ENCODE peak calls at places on chromosomes 5 and 9, in four cellular contexts. G is aorta, X is dorsolateral prefrontal cortex, U is Panc1. L is an unnamed sample.

GRCh38 chr9:71521132-71521531 is 247.2 kb downstream of the CEMIP2 start:
- DNase-seq in G (no peak), X (no peak), U (no peak), L (no peak)

GRCh38 chr5:149990518-149991376 is 9.7 kb downstream of the TIGD6 start:
- DNase-seq in X (peak; percentile 65), U (peak; percentile 82), G (peak; percentile 76), L (no peak)

GRCh38 chr5:144028058-144028457 is 142.4 kb downstream of the YIPF5 start:
- DNase-seq in G (no peak), X (peak; percentile 30), U (no peak), L (no peak)

GRCh38 chr5:90571147-90571773 is 12.7 kb downstream of the ADGRV1 start:
- DNase-seq in G (no peak), U (no peak), X (no peak), L (no peak)

GRCh38 chr9:124776952-124777645 is at the start of gene OLFML2A:
- DNase-seq in G (no peak), X (no peak), U (no peak), L (no peak)

GRCh38 chr9:84137968-84138367 is 157.4 kb downstream of the RMI1 start:
- DNase-seq in U (no peak), X (no peak), G (no peak), L (peak; percentile 78)

GRCh38 chr9:104993291-104993963 is 65.5 kb upstream of the ABCA1 start:
- DNase-seq in G (peak; percentile 86), U (no peak), X (peak; percentile 44), L (no peak)

GRCh38 chr5:4207456-4207855 is 611.8 kb downstream of the IRX1 start:
- DNase-seq in U (no peak), G (no peak), X (no peak), L (no peak)

GRCh38 chr5:120604898-120605297 is 140.8 kb downstream of the PRR16 start:
- DNase-seq in U (no peak), X (no peak), G (no peak), L (no peak)

GRCh38 chr9:19424176-19424779 is 15.5 kb downstream of the ACER2 start:
- DNase-seq in X (no peak), U (no peak), G (no peak), L (no peak)

GRCh38 chr9:121098567-121099198 is 23.9 kb downstream of the CNTRL start:
- DNase-seq in U (no peak), G (no peak), X (no peak), L (no peak)

GRCh38 chr9:38337706-38338264 is 54.7 kb upstream of the ALDH1B1 start:
- DNase-seq in X (no peak), G (no peak), U (no peak), L (no peak)

GRCh38 chr9:38337095-38337494 is 55.4 kb upstream of the ALDH1B1 start:
- DNase-seq in U (no peak), X (no peak), G (no peak), L (no peak)

GRCh38 chr9:38338359-38339014 is 54.0 kb upstream of the ALDH1B1 start:
- DNase-seq in G (no peak), X (no peak), U (no peak), L (no peak)

GRCh38 chr9:38339087-38339486 is 53.4 kb upstream of the ALDH1B1 start:
- DNase-seq in G (peak; percentile 68), X (no peak), U (no peak), L (no peak)

GRCh38 chr9:38339496-38339895 is 53.0 kb upstream of the ALDH1B1 start:
- DNase-seq in G (peak; percentile 54), U (no peak), X (no peak), L (no peak)
- H3K4me3 ChIP-seq in G (no peak overlapping the region), U (no peak overlapping the region), X (no peak overlapping the region), L (no peak overlapping the region)

GRCh38 chr5:54298947-54299346 is 11.4 kb downstream of the ARL15 start:
- DNase-seq in X (no peak), U (no peak), G (no peak), L (no peak)

GRCh38 chr5:54301215-54301614 is 9.2 kb downstream of the ARL15 start:
- DNase-seq in G (no peak), U (no peak), X (no peak), L (no peak)

GRCh38 chr5:54301852-54302251 is 8.5 kb downstream of the ARL15 start:
- DNase-seq in U (no peak), G (no peak), X (no peak), L (no peak)

GRCh38 chr5:54304031-54304430 is 6.3 kb downstream of the ARL15 start:
- DNase-seq in U (no peak), G (no peak), X (no peak), L (no peak)

GRCh38 chr5:54302267-54302687 is 8.1 kb downstream of the ARL15 start:
- DNase-seq in G (no peak), U (no peak), X (no peak), L (no peak)
- H3K27ac ChIP-seq in G (no peak overlapping the region), U (no peak overlapping the region), X (no peak overlapping the region), L (no peak overlapping the region)

GRCh38 chr9:130126721-130127429 is 45.3 kb upstream of the NCS1 start:
- DNase-seq in G (peak; percentile 1), U (no peak), X (no peak), L (no peak)

GRCh38 chr9:130128251-130128650 is 44.0 kb upstream of the NCS1 start:
- DNase-seq in X (no peak), U (no peak), G (no peak), L (no peak)

GRCh38 chr9:130129425-130130061 is 42.7 kb upstream of the NCS1 start:
- DNase-seq in U (no peak), X (no peak), G (no peak), L (no peak)

GRCh38 chr9:130124471-130124870 is 47.7 kb upstream of the NCS1 start:
- DNase-seq in X (no peak), G (no peak), U (no peak), L (no peak)

DNA sequence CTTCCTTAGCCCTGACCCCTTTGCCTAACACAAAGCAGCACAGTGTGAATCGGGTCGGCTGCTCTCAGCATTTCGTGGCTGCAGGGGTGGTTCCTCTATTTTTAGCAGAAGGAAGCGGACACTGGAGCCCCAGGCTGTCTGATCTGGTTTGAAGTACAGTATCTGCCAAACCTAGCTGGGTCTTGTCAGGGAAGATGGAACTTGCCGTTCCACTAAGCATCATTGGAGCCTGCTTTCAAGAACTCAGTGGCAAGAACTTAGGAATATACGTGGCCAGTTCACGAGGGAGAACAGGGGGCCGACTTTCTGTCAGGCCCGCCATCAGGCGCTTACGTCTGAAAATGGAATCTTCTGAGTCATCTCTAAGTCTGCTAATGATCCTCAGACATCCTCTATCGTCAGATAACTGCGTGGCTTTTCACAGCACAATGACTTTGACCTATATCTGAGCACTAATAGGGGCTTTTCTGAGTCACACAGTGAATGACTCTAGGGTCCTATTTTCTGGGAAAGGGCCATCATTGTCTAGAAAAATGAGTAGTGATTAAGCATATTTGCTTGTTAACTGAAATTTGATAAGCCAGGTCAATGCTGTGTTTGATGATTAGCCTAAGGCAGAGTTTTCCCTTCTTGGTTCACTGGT is 43.3 kb upstream of the NCS1 start:
- DNase-seq in U (no peak), X (peak; percentile 30), G (peak; percentile 85), L (no peak)
- H3K4me3 ChIP-seq in U (no peak overlapping the region), X (no peak overlapping the region), G (no peak overlapping the region), L (no peak overlapping the region)

GRCh38 chr9:89383721-89384300 is 65.5 kb downstream of the SECISBP2 start:
- DNase-seq in G (no peak), U (no peak), X (no peak), L (no peak)
- H3K27ac ChIP-seq in G (no peak overlapping the region), U (no peak overlapping the region), X (peak overlapping the region; percentile 56), L (no peak overlapping the region)